ENCODE peak calls at places on chromosome 12, in five cellular contexts. One of them, this sample, is unnamed.
A peak's percentile ranks its signal among the peaks of the same experiment; 100 is the strongest.

GRCh38 chr12:92927436-92928116 is 1.5 kb downstream of the EEA1 start:
- DNase-seq in adrenal gland: no peak
- DNase-seq in BJ: no peak
- DNase-seq in esophagus squamous epithelium: no peak
- DNase-seq in AG10803: peak; percentile 63
- DNase-seq in this sample: peak; percentile 75

GRCh38 chr12:131189781-131190180 is 236.1 kb downstream of the ADGRD1 start:
- DNase-seq in adrenal gland: no peak
- DNase-seq in BJ: no peak
- DNase-seq in esophagus squamous epithelium: no peak
- DNase-seq in AG10803: no peak
- DNase-seq in this sample: no peak

GRCh38 chr12:88860846-88861245 is 280.6 kb upstream of the KITLG start:
- DNase-seq in adrenal gland: no peak
- DNase-seq in BJ: no peak
- DNase-seq in esophagus squamous epithelium: no peak
- DNase-seq in AG10803: peak; percentile 58
- DNase-seq in this sample: no peak

GRCh38 chr12:68665016-68665569 is 21.7 kb upstream of the NUP107 start:
- DNase-seq in adrenal gland: no peak
- DNase-seq in BJ: no peak
- DNase-seq in esophagus squamous epithelium: no peak
- DNase-seq in AG10803: no peak
- DNase-seq in this sample: no peak

GRCh38 chr12:124392991-124393790 is 98.3 kb downstream of the RFLNA start:
- DNase-seq in adrenal gland: peak; percentile 97
- DNase-seq in BJ: no peak
- DNase-seq in esophagus squamous epithelium: no peak
- DNase-seq in AG10803: peak; percentile 83
- DNase-seq in this sample: no peak

GRCh38 chr12:94147991-94148840 is at the start of gene PLXNC1:
- DNase-seq in adrenal gland: peak; percentile 38
- DNase-seq in BJ: no peak
- DNase-seq in esophagus squamous epithelium: peak; percentile 25
- DNase-seq in AG10803: peak; percentile 52
- DNase-seq in this sample: peak; percentile 24

GRCh38 chr12:122116707-122117535 is 38.4 kb downstream of the MLXIP start:
- DNase-seq in adrenal gland: no peak
- DNase-seq in BJ: no peak
- DNase-seq in esophagus squamous epithelium: no peak
- DNase-seq in AG10803: no peak
- DNase-seq in this sample: no peak

GRCh38 chr12:104353012-104353981 is 49.8 kb downstream of the EID3 start:
- DNase-seq in adrenal gland: no peak
- DNase-seq in BJ: no peak
- DNase-seq in esophagus squamous epithelium: no peak
- DNase-seq in AG10803: no peak
- DNase-seq in this sample: no peak

GRCh38 chr12:102616692-102617091 is 136.3 kb upstream of the IGF1 start:
- DNase-seq in adrenal gland: no peak
- DNase-seq in BJ: no peak
- DNase-seq in esophagus squamous epithelium: no peak
- DNase-seq in AG10803: no peak
- DNase-seq in this sample: no peak

GRCh38 chr12:80861636-80862378 is 75.9 kb downstream of the LIN7A start:
- DNase-seq in adrenal gland: no peak
- DNase-seq in BJ: no peak
- DNase-seq in esophagus squamous epithelium: no peak
- DNase-seq in AG10803: peak; percentile 71
- DNase-seq in this sample: no peak

GRCh38 chr12:4289334-4289878 is 15.8 kb downstream of the CCND2 start:
- DNase-seq in adrenal gland: no peak
- DNase-seq in BJ: no peak
- DNase-seq in esophagus squamous epithelium: no peak
- DNase-seq in AG10803: no peak
- DNase-seq in this sample: no peak

GRCh38 chr12:96255077-96255476 is 60.9 kb downstream of the ELK3 start:
- DNase-seq in adrenal gland: peak; percentile 52
- DNase-seq in BJ: no peak
- DNase-seq in esophagus squamous epithelium: no peak
- DNase-seq in AG10803: peak; percentile 77
- DNase-seq in this sample: no peak

GRCh38 chr12:29726321-29726692 is 57.4 kb downstream of the TMTC1 start:
- DNase-seq in adrenal gland: no peak
- DNase-seq in BJ: no peak
- DNase-seq in esophagus squamous epithelium: no peak
- DNase-seq in AG10803: no peak
- DNase-seq in this sample: no peak

GRCh38 chr12:131408484-131408883 is 302.4 kb upstream of the SFSWAP start:
- DNase-seq in adrenal gland: no peak
- DNase-seq in BJ: no peak
- DNase-seq in esophagus squamous epithelium: no peak
- DNase-seq in AG10803: no peak
- DNase-seq in this sample: no peak

GRCh38 chr12:11830298-11830937 is 180.9 kb downstream of the ETV6 start:
- DNase-seq in adrenal gland: no peak
- DNase-seq in BJ: no peak
- DNase-seq in esophagus squamous epithelium: no peak
- DNase-seq in AG10803: peak; percentile 30
- DNase-seq in this sample: peak; percentile 55

GRCh38 chr12:93419388-93420034 is 22.2 kb downstream of the UBE2N start:
- DNase-seq in adrenal gland: no peak
- DNase-seq in BJ: peak; percentile 26
- DNase-seq in esophagus squamous epithelium: no peak
- DNase-seq in AG10803: peak; percentile 74
- DNase-seq in this sample: peak; percentile 32

GRCh38 chr12:98998697-98999299 is 353.7 kb downstream of the APAF1 start:
- DNase-seq in adrenal gland: no peak
- DNase-seq in BJ: no peak
- DNase-seq in esophagus squamous epithelium: no peak
- DNase-seq in AG10803: peak; percentile 48
- DNase-seq in this sample: peak; percentile 26

GRCh38 chr12:24760162-24760561 is 188.7 kb downstream of the BCAT1 start:
- DNase-seq in adrenal gland: no peak
- DNase-seq in BJ: no peak
- DNase-seq in esophagus squamous epithelium: no peak
- DNase-seq in AG10803: no peak
- DNase-seq in this sample: peak; percentile 65

GRCh38 chr12:103832048-103832798 is 8.8 kb downstream of the NT5DC3 start:
- DNase-seq in adrenal gland: no peak
- DNase-seq in BJ: no peak
- DNase-seq in esophagus squamous epithelium: no peak
- DNase-seq in AG10803: no peak
- DNase-seq in this sample: no peak

GRCh38 chr12:102470964-102471363 is 9.4 kb downstream of the IGF1 start:
- DNase-seq in adrenal gland: no peak
- DNase-seq in BJ: no peak
- DNase-seq in esophagus squamous epithelium: no peak
- DNase-seq in AG10803: no peak
- DNase-seq in this sample: no peak

GRCh38 chr12:104578453-104578852 is 121.7 kb downstream of the CHST11 start:
- DNase-seq in adrenal gland: peak; percentile 57
- DNase-seq in BJ: peak; percentile 28
- DNase-seq in esophagus squamous epithelium: no peak
- DNase-seq in AG10803: peak; percentile 83
- DNase-seq in this sample: peak; percentile 29

DNA sequence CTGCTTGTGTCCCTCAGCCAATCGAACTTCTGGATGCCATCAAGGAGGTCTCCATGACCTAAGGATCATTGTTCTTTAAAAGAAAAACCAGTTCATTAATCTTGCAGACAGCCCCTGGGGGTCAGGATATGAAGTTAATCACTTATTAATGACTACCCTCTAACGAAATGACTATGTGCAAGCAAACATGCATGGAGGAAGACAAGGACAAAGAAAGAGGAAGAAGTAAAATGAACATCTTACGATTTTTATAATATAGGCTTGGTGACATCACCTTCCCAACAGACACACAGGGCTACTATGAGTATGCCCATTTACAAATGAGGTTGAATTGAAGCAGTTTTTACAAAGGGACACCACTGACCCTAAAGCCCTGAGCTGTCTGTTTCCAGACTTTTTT is 111.1 kb upstream of the AMIGO2 start:
- DNase-seq in adrenal gland: no peak
- DNase-seq in BJ: no peak
- DNase-seq in esophagus squamous epithelium: no peak
- DNase-seq in AG10803: no peak
- DNase-seq in this sample: no peak
- H3K4me3 ChIP-seq in adrenal gland: no peak overlapping the region
- H3K4me3 ChIP-seq in BJ: no peak overlapping the region
- H3K4me3 ChIP-seq in esophagus squamous epithelium: no peak overlapping the region
- H3K4me3 ChIP-seq in AG10803: no peak overlapping the region
- H3K4me3 ChIP-seq in this sample: no peak overlapping the region

GRCh38 chr12:128823216-128823915 is 392 bp downstream of the SLC15A4 start:
- DNase-seq in adrenal gland: no peak
- DNase-seq in BJ: no peak
- DNase-seq in esophagus squamous epithelium: no peak
- DNase-seq in AG10803: peak; percentile 17
- DNase-seq in this sample: peak; percentile 48

GRCh38 chr12:128827724-128828123 is 4.0 kb upstream of the SLC15A4 start:
- DNase-seq in adrenal gland: no peak
- DNase-seq in BJ: no peak
- DNase-seq in esophagus squamous epithelium: no peak
- DNase-seq in AG10803: no peak
- DNase-seq in this sample: no peak

GRCh38 chr12:128820723-128821432 is 2.9 kb downstream of the SLC15A4 start:
- DNase-seq in adrenal gland: peak; percentile 51
- DNase-seq in BJ: no peak
- DNase-seq in esophagus squamous epithelium: peak; percentile 25
- DNase-seq in AG10803: no peak
- DNase-seq in this sample: no peak

GRCh38 chr12:128825845-128826244 is 2.1 kb upstream of the SLC15A4 start:
- DNase-seq in adrenal gland: no peak
- DNase-seq in BJ: no peak
- DNase-seq in esophagus squamous epithelium: no peak
- DNase-seq in AG10803: no peak
- DNase-seq in this sample: no peak

GRCh38 chr12:128823916-128824839 is at the start of gene SLC15A4:
- DNase-seq in adrenal gland: peak; percentile 97
- DNase-seq in BJ: no peak
- DNase-seq in esophagus squamous epithelium: peak; percentile 93
- DNase-seq in AG10803: peak; percentile 88
- DNase-seq in this sample: peak; percentile 91
- TF ChIP-seq CTCF in adrenal gland: no peak
- TF ChIP-seq CTCF in BJ: peak; percentile 36
- TF ChIP-seq CTCF in esophagus squamous epithelium: no peak
- TF ChIP-seq CTCF in AG10803: peak; percentile 22
- TF ChIP-seq CTCF in this sample: peak; percentile 33

GRCh38 chr12:48996794-48997718 is 2.1 kb downstream of the DDN start:
- DNase-seq in adrenal gland: peak; percentile 80
- DNase-seq in BJ: no peak
- DNase-seq in esophagus squamous epithelium: no peak
- DNase-seq in AG10803: peak; percentile 65
- DNase-seq in this sample: no peak

GRCh38 chr12:48997719-48998496 is 1.3 kb downstream of the DDN start:
- DNase-seq in adrenal gland: no peak
- DNase-seq in BJ: no peak
- DNase-seq in esophagus squamous epithelium: no peak
- DNase-seq in AG10803: no peak
- DNase-seq in this sample: no peak

GRCh38 chr12:48993787-48994186 is 5.4 kb downstream of the DDN start:
- DNase-seq in adrenal gland: no peak
- DNase-seq in BJ: no peak
- DNase-seq in esophagus squamous epithelium: no peak
- DNase-seq in AG10803: no peak
- DNase-seq in this sample: no peak

GRCh38 chr12:48994224-48995060 is 4.7 kb downstream of the DDN start:
- DNase-seq in adrenal gland: no peak
- DNase-seq in BJ: no peak
- DNase-seq in esophagus squamous epithelium: no peak
- DNase-seq in AG10803: no peak
- DNase-seq in this sample: no peak

DNA sequence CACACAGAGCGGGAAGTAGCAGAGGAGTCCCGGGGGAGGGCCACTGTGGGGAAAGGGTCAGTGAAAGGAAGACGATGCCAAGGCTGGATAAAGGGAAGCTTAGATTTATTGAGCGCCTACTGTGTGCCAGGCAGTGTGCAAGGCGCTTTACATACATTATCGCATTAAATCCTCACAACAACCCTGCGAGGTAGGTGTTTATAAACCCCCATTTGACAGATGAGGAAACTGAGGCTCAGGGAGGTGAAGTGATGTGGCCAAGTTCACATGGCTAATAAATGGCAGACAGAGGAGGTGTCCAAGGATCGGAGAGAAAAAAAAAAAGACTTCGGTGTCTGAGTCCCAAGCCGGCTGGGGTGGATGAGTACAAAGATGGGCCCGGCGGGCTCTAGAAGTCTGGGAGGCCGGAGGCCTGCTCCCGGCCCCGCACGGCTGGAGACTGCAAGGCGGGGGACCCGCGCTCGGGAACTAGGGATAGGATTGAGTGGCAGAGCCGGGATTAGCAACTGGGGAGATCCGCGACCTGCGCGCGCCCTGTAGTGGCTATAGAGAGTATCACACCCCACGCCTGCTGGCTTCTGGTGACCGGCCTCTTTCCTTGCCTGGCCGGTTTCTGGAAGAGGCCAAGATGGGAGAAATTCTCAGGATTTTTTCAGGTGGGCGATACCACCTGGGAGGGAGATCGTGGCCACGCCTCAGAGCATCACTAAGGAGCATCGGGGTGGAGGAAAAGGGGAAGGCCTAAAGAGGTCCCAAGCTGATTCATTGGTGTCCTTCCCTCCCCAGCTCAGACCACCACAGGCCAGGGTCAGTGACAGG is 3.9 kb downstream of the DDN start:
- DNase-seq in adrenal gland: peak; percentile 91
- DNase-seq in BJ: no peak
- DNase-seq in esophagus squamous epithelium: no peak
- DNase-seq in AG10803: peak; percentile 75
- DNase-seq in this sample: peak; percentile 63
- H3K4me3 ChIP-seq in adrenal gland: no peak overlapping the region
- H3K4me3 ChIP-seq in BJ: no peak overlapping the region
- H3K4me3 ChIP-seq in esophagus squamous epithelium: peak overlapping the region; percentile 24
- H3K4me3 ChIP-seq in AG10803: peak overlapping the region; percentile 39
- H3K4me3 ChIP-seq in this sample: peak overlapping the region; percentile 26

GRCh38 chr12:17592472-17592871 is 497.5 kb downstream of the RERGL start:
- DNase-seq in adrenal gland: no peak
- DNase-seq in BJ: no peak
- DNase-seq in esophagus squamous epithelium: no peak
- DNase-seq in AG10803: no peak
- DNase-seq in this sample: no peak

GRCh38 chr12:17593715-17594406 is 496.1 kb downstream of the RERGL start:
- DNase-seq in adrenal gland: no peak
- DNase-seq in BJ: no peak
- DNase-seq in esophagus squamous epithelium: no peak
- DNase-seq in AG10803: no peak
- DNase-seq in this sample: no peak

GRCh38 chr12:17591113-17591512 is 498.9 kb downstream of the RERGL start:
- DNase-seq in adrenal gland: no peak
- DNase-seq in BJ: no peak
- DNase-seq in esophagus squamous epithelium: no peak
- DNase-seq in AG10803: no peak
- DNase-seq in this sample: no peak

DNA sequence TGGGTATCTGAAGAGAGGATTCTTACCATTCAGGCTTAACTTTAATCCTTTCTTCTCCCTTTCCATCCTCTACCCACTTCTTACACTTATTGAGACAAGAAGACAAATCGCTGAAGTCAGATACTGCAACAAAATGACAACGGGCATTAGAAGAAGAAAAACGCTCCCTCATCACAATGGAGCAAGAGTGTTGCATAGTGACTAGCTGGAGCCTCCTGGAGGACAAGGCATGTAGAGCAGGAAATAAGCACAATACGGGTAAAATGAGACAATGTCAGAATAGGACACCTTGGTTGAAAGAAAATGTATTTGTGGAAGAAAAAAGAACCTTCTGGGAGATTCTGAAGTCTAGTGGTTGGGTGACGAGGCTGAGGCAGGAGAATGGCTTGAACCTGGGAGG is 501.0 kb downstream of the RERGL start:
- DNase-seq in adrenal gland: no peak
- DNase-seq in BJ: no peak
- DNase-seq in esophagus squamous epithelium: no peak
- DNase-seq in AG10803: no peak
- DNase-seq in this sample: peak; percentile 13
- TF ChIP-seq CTCF in adrenal gland: no peak
- TF ChIP-seq CTCF in BJ: no peak
- TF ChIP-seq CTCF in esophagus squamous epithelium: no peak
- TF ChIP-seq CTCF in AG10803: peak; percentile 25
- TF ChIP-seq CTCF in this sample: peak; percentile 84